ENCODE peak calls at places on chromosomes 16 and 17, in six cellular contexts. K is mammary epithelial cell; F is uterus; J is CD4-positive, CD25-positive, alpha-beta regulatory T cell; A is lower lobe of right lung; S is endodermal cell. O is an unnamed sample. For H3K9me3, the result is how much of the 10 kb centered on the place peaks cover.

GRCh38 chr17:38602862-38603785 is 2.6 kb downstream of the SRCIN1 start:
- DNase-seq in K (no peak), S (peak), F (no peak), A (no peak), J (no peak), O (no peak)

GRCh38 chr17:58531661-58532554 is 17.5 kb upstream of the MTMR4 start:
- DNase-seq in A (peak), F (peak), J (peak), K (peak), S (peak), O (no peak)

GRCh38 chr17:4751925-4752324 is 12.2 kb upstream of the CXCL16 start:
- DNase-seq in J (no peak), K (no peak), A (no peak), S (no peak), F (no peak), O (no peak)

GRCh38 chr17:51428668-51429486 is 168.5 kb downstream of the UTP18 start:
- DNase-seq in A (no peak), K (no peak), F (no peak), S (no peak), J (no peak), O (no peak)

GRCh38 chr16:72050769-72051464 is 3.4 kb upstream of the HP start:
- DNase-seq in K (peak), A (no peak), S (no peak), F (no peak), J (no peak), O (no peak)

GRCh38 chr17:56699186-56699895 is 105.8 kb downstream of the NOG start:
- DNase-seq in A (peak), F (no peak), J (no peak), S (peak), K (peak), O (peak)

GRCh38 chr16:51003850-51004566 is 147.1 kb downstream of the SALL1 start:
- DNase-seq in K (no peak), J (no peak), F (no peak), S (no peak), A (no peak), O (no peak)

GRCh38 chr17:67514998-67515397 is 137.9 kb downstream of the PITPNC1 start:
- DNase-seq in S (peak), J (no peak), K (no peak), F (no peak), A (no peak), O (no peak)

GRCh38 chr16:76943936-76944335 is 247.1 kb upstream of the MON1B start:
- DNase-seq in K (no peak), J (no peak), A (no peak), S (no peak), F (no peak), O (no peak)

GRCh38 chr17:13537211-13537610 is 64.5 kb downstream of the HS3ST3A1 start:
- DNase-seq in A (no peak), F (no peak), J (no peak), S (peak), K (no peak), O (no peak)

GRCh38 chr16:14310519-14310991 is 239.4 kb downstream of the MRTFB start:
- DNase-seq in A (no peak), J (no peak), K (no peak), S (peak), F (no peak), O (no peak)

GRCh38 chr17:68462381-68463210 is 5.3 kb upstream of the WIPI1 start:
- DNase-seq in J (peak), S (peak), K (peak), F (peak), A (peak), O (peak)

GRCh38 chr17:48262982-48263586 is 155.5 kb downstream of the SNX11 start:
- DNase-seq in J (no peak), K (no peak), S (no peak), F (no peak), A (no peak), O (no peak)

GRCh38 chr17:29086628-29087332 is 43.8 kb downstream of the PIPOX start:
- DNase-seq in F (no peak), A (no peak), K (no peak), J (no peak), S (peak), O (no peak)

GRCh38 chr17:45006927-45007461 is 38.9 kb upstream of the C1QL1 start:
- DNase-seq in F (no peak), A (no peak), J (no peak), K (no peak), S (peak), O (no peak)

GRCh38 chr17:42566215-42566872 is 556 bp upstream of the MLX start:
- DNase-seq in J (no peak), S (no peak), F (no peak), K (no peak), A (no peak), O (no peak)

GRCh38 chr16:23700509-23700908 is 12.5 kb downstream of the ERN2 start:
- DNase-seq in A (no peak), F (no peak), K (no peak), J (no peak), S (peak), O (no peak)

GRCh38 chr16:9650284-9650683 is 531.9 kb downstream of the GRIN2A start:
- DNase-seq in K (no peak), J (no peak), F (no peak), S (peak), A (no peak), O (no peak)

GRCh38 chr17:64262422-64263260 is at the start of gene TEX2:
- DNase-seq in J (peak), S (peak), F (peak), K (peak), A (peak), O (peak)

GRCh38 chr16:10752843-10753523 is 9.3 kb downstream of the NUBP1 start:
- DNase-seq in S (no peak), J (no peak), A (peak), K (no peak), F (no peak), O (no peak)

GRCh38 chr16:19765860-19766553 is 47.9 kb downstream of the IQCK start:
- DNase-seq in F (no peak), J (no peak), S (no peak), A (peak), K (no peak), O (no peak)

GRCh38 chr16:50878536-50878935 is 136.7 kb downstream of the CYLD start:
- DNase-seq in A (no peak), K (no peak), S (no peak), F (no peak), J (no peak), O (no peak)

GRCh38 chr16:15539197-15539596 is 103.8 kb downstream of the MARF1 start:
- DNase-seq in F (no peak), J (no peak), K (no peak), S (peak), A (no peak), O (no peak)

GRCh38 chr17:80596760-80597608 is 52.3 kb downstream of the RPTOR start:
- DNase-seq in A (no peak), S (peak), J (no peak), F (no peak), K (peak), O (no peak)

GRCh38 chr16:85573696-85574641 is 39.2 kb upstream of the GSE1 start:
- DNase-seq in K (no peak), J (no peak), F (peak), A (no peak), S (peak), O (no peak)

GRCh38 chr17:231191-231965 is 49.9 kb upstream of the DOC2B start:
- DNase-seq in A (no peak), J (no peak), K (no peak), F (peak), S (no peak), O (peak)

GRCh38 chr16:69938981-69939820 is 11.9 kb upstream of the CLEC18A start:
- DNase-seq in F (no peak), S (peak), J (no peak), K (no peak), A (peak), O (peak)

GRCh38 chr17:69501591-69502468 is 87.3 kb downstream of the MAP2K6 start:
- DNase-seq in K (peak), J (no peak), F (no peak), A (no peak), S (peak), O (no peak)

GRCh38 chr17:19386276-19386863 is 620 bp downstream of the MFAP4 start:
- DNase-seq in A (peak), F (peak), J (no peak), S (peak), K (peak), O (peak)

GRCh38 chr17:4898351-4898750 is 985 bp upstream of the C17orf107 start:
- DNase-seq in F (no peak), K (no peak), A (no peak), S (no peak), J (no peak), O (no peak)

GRCh38 chr16:53041196-53041977 is 11.3 kb downstream of the CHD9NB start:
- DNase-seq in A (no peak), K (peak), J (no peak), F (peak), S (peak), O (peak)

GRCh38 chr16:22313141-22313781 is 16.1 kb downstream of the POLR3E start:
- DNase-seq in K (no peak), A (no peak), S (peak), F (no peak), J (no peak), O (peak)

GRCh38 chr17:58666858-58667267 is 25.0 kb downstream of the TEX14 start:
- DNase-seq in K (no peak), A (peak), S (no peak), J (peak), F (peak), O (peak)

GRCh38 chr16:2270070-2270462 is 2.1 kb upstream of the RNPS1 start:
- DNase-seq in K (no peak), F (no peak), J (no peak), S (no peak), A (no peak), O (no peak)

GRCh38 chr16:17917316-17918019 is 419.1 kb downstream of the NPIPA8 start:
- DNase-seq in K (no peak), A (no peak), S (no peak), F (no peak), J (no peak), O (no peak)
- H3K9me3 ChIP-seq in K (under half), A (under half), S (under half), F (under half), J (under half), O (under half)

DNA sequence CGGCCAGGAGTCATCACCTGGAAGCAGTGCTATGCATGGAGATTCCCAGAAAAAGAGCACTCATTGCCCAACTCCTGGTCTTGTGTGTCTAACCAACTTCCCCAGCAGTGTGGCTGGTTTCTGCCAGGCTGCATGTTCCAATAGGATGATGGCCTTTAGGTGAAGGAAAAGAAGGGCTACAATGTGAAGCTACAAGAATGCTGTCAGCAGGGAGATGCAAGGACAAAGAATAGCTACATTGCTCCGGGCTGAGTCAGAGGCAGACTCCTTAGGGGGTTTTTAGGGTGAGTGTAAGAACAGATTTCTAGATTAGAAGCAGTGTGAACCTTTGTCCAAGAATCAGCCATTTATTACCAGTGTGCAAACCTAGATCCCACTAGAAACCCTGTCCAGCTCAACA is 63.0 kb upstream of the DNAH9 start:
- DNase-seq in A (no peak), S (peak), K (no peak), J (no peak), F (no peak), O (no peak)
- H3K9me3 ChIP-seq in A (under half), S (under half), K (under half), J (under half), F (under half), O (under half)

GRCh38 chr17:82948081-82948511 is 108.3 kb upstream of the ZNF750 start:
- DNase-seq in S (no peak), K (no peak), J (no peak), F (peak), A (peak), O (no peak)
- H3K9me3 ChIP-seq in S (half or more), K (half or more), J (under half), F (under half), A (under half), O (under half)

GRCh38 chr16:3292604-3293003 is 9.3 kb downstream of the ZNF263 start:
- DNase-seq in F (no peak), J (no peak), A (no peak), S (no peak), K (no peak), O (no peak)

GRCh38 chr16:3295209-3295608 is 10.0 kb downstream of the TIGD7 start:
- DNase-seq in J (no peak), K (no peak), S (no peak), F (no peak), A (no peak), O (no peak)

GRCh38 chr16:3289998-3290673 is 6.8 kb downstream of the ZNF263 start:
- DNase-seq in A (no peak), S (no peak), F (no peak), J (no peak), K (no peak), O (no peak)

DNA sequence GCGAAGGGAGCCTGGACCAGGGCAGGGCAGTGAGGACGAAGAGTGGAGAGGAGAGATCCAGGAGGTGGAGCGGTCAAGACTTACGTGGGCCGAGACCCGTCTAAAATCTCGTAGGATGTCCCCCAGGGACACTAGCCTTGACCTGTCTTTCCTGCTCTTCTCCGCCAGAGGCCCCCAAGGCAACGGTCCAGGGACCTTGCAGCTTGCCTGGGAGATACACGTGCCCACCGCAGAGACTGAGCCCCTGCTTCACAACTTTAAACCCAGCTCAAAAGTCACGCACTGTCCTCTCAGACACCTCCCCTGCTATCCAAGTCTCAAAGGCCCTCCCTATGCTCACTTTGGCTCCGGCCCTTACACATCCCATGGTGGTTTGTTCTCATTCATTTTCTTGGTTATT is 9.4 kb downstream of the TIGD7 start:
- DNase-seq in A (no peak), K (no peak), F (no peak), S (no peak), J (no peak), O (no peak)
- H3K9me3 ChIP-seq in A (half or more), K (under half), F (under half), S (half or more), J (half or more), O (half or more)

GRCh38 chr17:41315204-41315794 is at the start of gene KRTAP17-1:
- DNase-seq in J (no peak), F (no peak), K (no peak), A (no peak), S (no peak), O (no peak)
- H3K9me3 ChIP-seq in J (under half), F (under half), K (under half), A (under half), S (under half), O (under half)

DNA sequence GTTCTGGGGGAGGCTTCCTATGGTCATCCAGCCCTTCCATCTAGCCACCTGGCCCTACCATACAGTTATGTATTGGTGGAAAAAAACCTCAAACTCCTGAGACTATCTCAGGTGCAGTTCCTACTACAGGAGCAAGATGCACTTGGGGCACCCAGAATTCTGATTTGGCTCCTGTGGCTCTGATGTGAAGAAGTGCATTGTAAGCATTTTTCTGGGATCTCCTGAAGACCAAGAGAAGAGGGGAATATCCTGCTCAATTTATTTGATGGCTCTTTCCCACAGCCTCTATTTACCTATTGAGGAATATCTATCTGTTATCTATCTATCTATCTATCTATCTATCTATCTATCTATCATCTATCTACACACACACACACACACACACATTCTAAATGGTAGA is 1981.5 kb downstream of the TP53TG3F start:
- DNase-seq in J (no peak), S (no peak), F (no peak), A (no peak), K (no peak), O (no peak)
- H3K9me3 ChIP-seq in J (under half), S (half or more), F (under half), A (under half), K (under half), O (under half)

DNA sequence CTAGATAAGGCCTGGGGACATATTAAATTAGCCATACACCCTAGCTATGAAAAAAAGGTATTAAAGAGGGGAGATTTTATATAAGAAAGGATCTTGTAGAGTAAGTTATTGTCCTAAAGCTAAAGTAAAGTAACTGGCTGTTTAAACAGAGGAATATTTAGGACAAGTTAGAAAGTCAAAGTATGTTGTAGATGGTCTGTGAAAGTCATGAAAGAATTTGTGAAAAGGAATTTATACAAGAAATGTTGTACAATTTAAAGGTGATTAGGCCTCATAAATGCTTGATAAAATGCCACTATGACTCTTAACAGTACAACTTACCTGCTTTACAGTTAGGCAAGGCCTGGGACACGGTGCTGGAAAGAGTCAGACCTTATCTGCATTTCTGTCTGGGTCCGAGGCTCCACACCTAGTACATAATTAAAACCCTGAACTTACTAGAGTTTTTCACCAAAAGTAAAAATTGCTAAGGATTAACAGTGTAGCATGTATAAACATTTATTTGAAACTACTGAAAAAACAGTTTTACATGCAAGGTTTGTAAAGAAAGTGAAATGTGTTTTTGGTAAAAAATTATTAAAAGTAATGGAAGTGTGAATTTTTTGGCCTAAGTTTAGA is 445.3 kb upstream of the TOM1L1 start:
- DNase-seq in K (no peak), J (no peak), F (no peak), S (no peak), A (no peak), O (no peak)
- H3K9me3 ChIP-seq in K (under half), J (under half), F (under half), S (half or more), A (under half), O (under half)

GRCh38 chr16:868386-868755 is 67.8 kb upstream of the GNG13 start:
- DNase-seq in J (no peak), S (no peak), A (peak), F (no peak), K (no peak), O (no peak)
- H3K9me3 ChIP-seq in J (under half), S (under half), A (under half), F (under half), K (under half), O (under half)

DNA sequence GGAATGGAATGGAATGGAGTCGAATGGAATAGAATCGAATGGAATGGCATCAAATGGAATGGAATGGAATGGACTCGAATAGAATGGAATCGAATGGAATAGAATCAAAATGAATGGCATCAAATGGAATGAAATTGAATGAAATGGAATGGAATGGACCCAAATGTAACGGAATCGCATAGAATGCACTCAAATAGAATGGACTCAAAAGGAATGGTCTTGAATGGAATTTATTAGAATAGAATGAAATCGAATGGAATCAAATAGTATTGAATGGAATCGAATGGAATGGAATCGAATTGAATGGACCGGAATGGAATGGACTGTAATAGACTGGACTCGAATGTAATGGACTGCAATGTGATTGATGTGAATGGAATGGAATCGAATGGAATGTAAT is 501.4 kb upstream of the WSB1 start:
- DNase-seq in K (peak), S (no peak), A (no peak), F (no peak), J (no peak), O (no peak)
- H3K9me3 ChIP-seq in K (half or more), S (half or more), A (half or more), F (under half), J (half or more), O (under half)